ENCODE peak calls at places on chromosomes 3 and 15, in six cellular contexts. P is GM12878, S is GM12891, X is K562, A is H1, O is HepG2. Y is an unnamed sample.

GRCh38 chr3:140467104-140467577 is 210.7 kb upstream of the TRIM42 start:
- DNase-seq in X (no peak), P (no peak), A (no peak), S (no peak), O (peak), Y (no peak)

GRCh38 chr3:48433472-48434118 is 3.7 kb upstream of the PLXNB1 start:
- DNase-seq in A (no peak), X (no peak), O (peak), P (no peak), S (no peak), Y (no peak)

GRCh38 chr15:43360821-43361220 is 10.0 kb downstream of the ZSCAN29 start:
- DNase-seq in P (no peak), A (no peak), X (no peak), S (no peak), O (no peak), Y (no peak)

GRCh38 chr3:170752571-170753155 is 117.3 kb downstream of the RPL22L1 start:
- DNase-seq in A (no peak), S (no peak), O (no peak), P (no peak), X (no peak), Y (no peak)

GRCh38 chr3:127373701-127374625 is 86.1 kb upstream of the PRR20G start:
- DNase-seq in O (no peak), S (no peak), P (no peak), A (peak), X (peak), Y (no peak)

GRCh38 chr15:101190196-101190595 is 61.7 kb downstream of the CHSY1 start:
- DNase-seq in X (no peak), O (no peak), P (no peak), A (no peak), S (no peak), Y (no peak)

GRCh38 chr3:53242642-53243041 is 13.2 kb downstream of the TKT start:
- DNase-seq in O (no peak), P (no peak), S (no peak), X (no peak), A (no peak), Y (no peak)

GRCh38 chr15:59255647-59256380 is 49.2 kb downstream of the LDHAL6B start:
- DNase-seq in P (no peak), S (no peak), O (peak), X (no peak), A (no peak), Y (no peak)

GRCh38 chr3:132641837-132642538 is 17.6 kb downstream of the ACAD11 start:
- DNase-seq in A (no peak), O (peak), P (no peak), S (no peak), X (peak), Y (no peak)

GRCh38 chr3:17456036-17456435 is 286.4 kb downstream of the TBC1D5 start:
- DNase-seq in P (no peak), S (no peak), A (no peak), X (no peak), O (no peak), Y (no peak)

GRCh38 chr3:9902372-9903237 is at the start of gene IL17RE:
- DNase-seq in X (peak), P (no peak), S (no peak), A (peak), O (peak), Y (no peak)
- TF ChIP-seq POLR2AphosphoS5 in X (no peak), P (no peak), S (no peak), A (no peak), O (peak), Y (no peak)

GRCh38 chr15:89998923-89999675 is 2.0 kb upstream of the ZNF710 start:
- DNase-seq in O (no peak), S (no peak), A (no peak), X (no peak), P (no peak), Y (no peak)
- TF ChIP-seq POLR2A in O (no peak), S (no peak), A (no peak), X (no peak), P (no peak), Y (no peak)

GRCh38 chr3:135905058-135905724 is 60.3 kb upstream of the PPP2R3A start:
- DNase-seq in O (no peak), A (no peak), S (no peak), P (no peak), X (no peak), Y (no peak)

GRCh38 chr3:135911106-135911505 is 54.4 kb upstream of the PPP2R3A start:
- DNase-seq in X (no peak), P (no peak), A (no peak), O (no peak), S (no peak), Y (no peak)

GRCh38 chr3:135908225-135908624 is 57.3 kb upstream of the PPP2R3A start:
- DNase-seq in P (no peak), S (no peak), O (no peak), A (no peak), X (no peak), Y (no peak)

GRCh38 chr3:135907422-135908165 is 57.9 kb upstream of the PPP2R3A start:
- DNase-seq in X (no peak), O (no peak), P (no peak), A (no peak), S (no peak), Y (no peak)

DNA sequence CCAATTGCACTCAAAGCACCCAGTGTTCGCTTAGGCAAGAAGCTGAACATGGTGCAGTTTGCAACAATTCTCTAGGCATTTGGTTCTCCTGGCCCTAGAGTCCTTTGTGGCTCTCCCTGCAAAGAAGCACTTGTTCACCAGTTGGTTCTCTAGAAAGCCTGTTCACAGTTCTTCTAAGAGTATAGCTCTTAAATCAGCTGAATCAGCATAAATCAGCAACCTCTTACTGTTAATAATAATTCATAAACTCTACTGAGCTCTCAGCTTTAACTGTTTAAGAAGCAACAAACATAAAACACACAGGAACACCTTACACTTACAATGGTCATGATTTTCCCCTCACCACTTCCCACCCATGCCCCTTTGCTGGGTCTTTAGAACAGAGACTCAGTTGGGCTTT is 56.8 kb upstream of the PPP2R3A start:
- DNase-seq in X (no peak), S (no peak), O (no peak), A (no peak), P (no peak), Y (no peak)
- TF ChIP-seq TAF1 in X (no peak), S (no peak), O (no peak), A (no peak), P (no peak), Y (no peak)

GRCh38 chr15:32872606-32873291 is 154.9 kb downstream of the GREM1 start:
- DNase-seq in O (no peak), X (no peak), A (no peak), S (no peak), P (no peak), Y (no peak)
- TF ChIP-seq POLR2AphosphoS5 in O (no peak), X (no peak), A (no peak), S (no peak), P (no peak), Y (no peak)

GRCh38 chr3:9769426-9770275 is at the start of gene CAMK1:
- DNase-seq in S (peak), X (peak), P (no peak), O (peak), A (peak), Y (peak)
- TF ChIP-seq POLR2A in S (no peak), X (no peak), P (peak), O (no peak), A (no peak), Y (no peak)

DNA sequence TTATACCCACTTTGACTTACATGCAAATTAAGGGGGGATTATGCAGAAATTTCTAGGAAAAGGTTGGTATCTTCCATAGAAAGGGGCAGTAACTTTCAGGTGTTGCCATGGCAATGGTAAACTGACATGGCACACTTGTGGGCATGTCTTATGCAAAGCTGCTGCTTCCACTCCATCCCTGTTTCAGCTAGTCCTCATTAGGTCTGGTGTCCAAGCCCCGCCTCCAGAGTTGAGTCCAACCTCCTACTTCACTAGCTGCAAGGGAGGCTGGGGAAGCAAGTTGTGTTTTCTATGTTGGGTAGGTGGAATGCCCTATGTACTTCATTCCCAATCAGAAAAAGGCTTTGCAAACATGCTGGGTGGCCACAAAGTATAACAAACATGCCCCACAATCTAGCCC is 14.7 kb upstream of the KLHL40 start:
- DNase-seq in P (no peak), O (no peak), A (no peak), X (no peak), S (no peak), Y (no peak)
- TF ChIP-seq TAF1 in P (no peak), O (no peak), A (no peak), X (no peak), S (no peak), Y (no peak)

GRCh38 chr15:90119367-90119766 is 17.1 kb upstream of the IDH2 start:
- DNase-seq in O (no peak), X (no peak), A (no peak), S (no peak), P (no peak), Y (no peak)

GRCh38 chr15:90115783-90116182 is 13.5 kb upstream of the IDH2 start:
- DNase-seq in O (no peak), S (no peak), X (no peak), A (no peak), P (no peak), Y (no peak)

GRCh38 chr15:90113166-90113565 is 10.9 kb upstream of the IDH2 start:
- DNase-seq in X (no peak), S (no peak), A (no peak), P (no peak), O (no peak), Y (no peak)

GRCh38 chr15:90114451-90114901 is 12.2 kb upstream of the IDH2 start:
- DNase-seq in A (no peak), S (no peak), X (no peak), O (no peak), P (no peak), Y (no peak)
- TF ChIP-seq POLR2AphosphoS5 in A (no peak), S (no peak), X (no peak), O (no peak), P (no peak), Y (no peak)

Y was measured in GM12892.